ENCODE peak calls at places on chromosomes 11 and 22, in six cellular contexts. One of them, this sample, is unnamed.
A peak's percentile ranks its signal among the peaks of the same experiment; 100 is the strongest.

GRCh38 chr11:2328656-2329354 is 27.0 kb downstream of the TSPAN32 start:
- DNase-seq in iris pigment epithelial cell: no peak
- DNase-seq in activated CD4-positive, alpha-beta T cell treated with anti-CD3 and anti-CD28 coated beads, Interleukin-2, amount 50 U/mL, for 1 hour: no peak
- DNase-seq in T-helper 9 cell: no peak
- DNase-seq in T-helper 2 cell: no peak
- DNase-seq in fibroblast of the aortic adventitia: no peak
- DNase-seq in this sample: no peak

GRCh38 chr22:45207981-45208664 is 32.6 kb downstream of the KIAA0930 start:
- DNase-seq in T-helper 9 cell: no peak
- DNase-seq in iris pigment epithelial cell: peak; percentile 76
- DNase-seq in fibroblast of the aortic adventitia: peak; percentile 57
- DNase-seq in activated CD4-positive, alpha-beta T cell treated with anti-CD3 and anti-CD28 coated beads, Interleukin-2, amount 50 U/mL, for 1 hour: no peak
- DNase-seq in T-helper 2 cell: no peak
- DNase-seq in this sample: no peak

GRCh38 chr11:117481036-117481435 is 153.4 kb downstream of the CEP164 start:
- DNase-seq in fibroblast of the aortic adventitia: no peak
- DNase-seq in T-helper 9 cell: no peak
- DNase-seq in T-helper 2 cell: no peak
- DNase-seq in activated CD4-positive, alpha-beta T cell treated with anti-CD3 and anti-CD28 coated beads, Interleukin-2, amount 50 U/mL, for 1 hour: no peak
- DNase-seq in iris pigment epithelial cell: no peak
- DNase-seq in this sample: no peak

GRCh38 chr11:85823816-85824215 is 12.9 kb upstream of the SYTL2 start:
- DNase-seq in fibroblast of the aortic adventitia: no peak
- DNase-seq in iris pigment epithelial cell: no peak
- DNase-seq in activated CD4-positive, alpha-beta T cell treated with anti-CD3 and anti-CD28 coated beads, Interleukin-2, amount 50 U/mL, for 1 hour: peak; percentile 58
- DNase-seq in T-helper 2 cell: peak; percentile 94
- DNase-seq in T-helper 9 cell: peak; percentile 57
- DNase-seq in this sample: no peak

GRCh38 chr22:20065896-20066616 is 14.0 kb upstream of the DGCR8 start:
- DNase-seq in T-helper 9 cell: no peak
- DNase-seq in activated CD4-positive, alpha-beta T cell treated with anti-CD3 and anti-CD28 coated beads, Interleukin-2, amount 50 U/mL, for 1 hour: no peak
- DNase-seq in T-helper 2 cell: no peak
- DNase-seq in fibroblast of the aortic adventitia: no peak
- DNase-seq in iris pigment epithelial cell: no peak
- DNase-seq in this sample: no peak

GRCh38 chr11:94654201-94654600 is 87.0 kb downstream of the PIWIL4 start:
- DNase-seq in T-helper 9 cell: no peak
- DNase-seq in iris pigment epithelial cell: no peak
- DNase-seq in activated CD4-positive, alpha-beta T cell treated with anti-CD3 and anti-CD28 coated beads, Interleukin-2, amount 50 U/mL, for 1 hour: no peak
- DNase-seq in fibroblast of the aortic adventitia: no peak
- DNase-seq in T-helper 2 cell: no peak
- DNase-seq in this sample: no peak

GRCh38 chr11:15166204-15166603 is 51.5 kb downstream of the INSC start:
- DNase-seq in activated CD4-positive, alpha-beta T cell treated with anti-CD3 and anti-CD28 coated beads, Interleukin-2, amount 50 U/mL, for 1 hour: no peak
- DNase-seq in iris pigment epithelial cell: no peak
- DNase-seq in fibroblast of the aortic adventitia: peak; percentile 16
- DNase-seq in T-helper 9 cell: no peak
- DNase-seq in T-helper 2 cell: no peak
- DNase-seq in this sample: no peak

GRCh38 chr22:43474161-43475101 is 62.6 kb downstream of the MPPED1 start:
- DNase-seq in activated CD4-positive, alpha-beta T cell treated with anti-CD3 and anti-CD28 coated beads, Interleukin-2, amount 50 U/mL, for 1 hour: no peak
- DNase-seq in iris pigment epithelial cell: no peak
- DNase-seq in T-helper 2 cell: no peak
- DNase-seq in fibroblast of the aortic adventitia: no peak
- DNase-seq in T-helper 9 cell: no peak
- DNase-seq in this sample: no peak

GRCh38 chr22:29043906-29044575 is 17.6 kb downstream of the C22orf31 start:
- DNase-seq in fibroblast of the aortic adventitia: peak; percentile 61
- DNase-seq in activated CD4-positive, alpha-beta T cell treated with anti-CD3 and anti-CD28 coated beads, Interleukin-2, amount 50 U/mL, for 1 hour: no peak
- DNase-seq in iris pigment epithelial cell: peak; percentile 69
- DNase-seq in T-helper 9 cell: no peak
- DNase-seq in T-helper 2 cell: no peak
- DNase-seq in this sample: no peak

GRCh38 chr11:7671807-7672206 is 1.5 kb downstream of the CYB5R2 start:
- DNase-seq in iris pigment epithelial cell: no peak
- DNase-seq in activated CD4-positive, alpha-beta T cell treated with anti-CD3 and anti-CD28 coated beads, Interleukin-2, amount 50 U/mL, for 1 hour: no peak
- DNase-seq in T-helper 2 cell: no peak
- DNase-seq in fibroblast of the aortic adventitia: no peak
- DNase-seq in T-helper 9 cell: no peak
- DNase-seq in this sample: no peak

GRCh38 chr22:23157560-23158515 is 12.6 kb downstream of the RAB36 start:
- DNase-seq in fibroblast of the aortic adventitia: no peak
- DNase-seq in iris pigment epithelial cell: no peak
- DNase-seq in activated CD4-positive, alpha-beta T cell treated with anti-CD3 and anti-CD28 coated beads, Interleukin-2, amount 50 U/mL, for 1 hour: no peak
- DNase-seq in T-helper 2 cell: no peak
- DNase-seq in T-helper 9 cell: no peak
- DNase-seq in this sample: no peak

GRCh38 chr11:108019870-108020540 is 11.3 kb downstream of the CUL5 start:
- DNase-seq in activated CD4-positive, alpha-beta T cell treated with anti-CD3 and anti-CD28 coated beads, Interleukin-2, amount 50 U/mL, for 1 hour: no peak
- DNase-seq in iris pigment epithelial cell: peak; percentile 83
- DNase-seq in fibroblast of the aortic adventitia: peak; percentile 15
- DNase-seq in T-helper 2 cell: no peak
- DNase-seq in T-helper 9 cell: no peak
- DNase-seq in this sample: no peak

GRCh38 chr11:67372993-67373915 is at the start of gene CLCF1:
- DNase-seq in iris pigment epithelial cell: peak; percentile 87
- DNase-seq in T-helper 2 cell: peak; percentile 84
- DNase-seq in T-helper 9 cell: peak; percentile 82
- DNase-seq in activated CD4-positive, alpha-beta T cell treated with anti-CD3 and anti-CD28 coated beads, Interleukin-2, amount 50 U/mL, for 1 hour: peak; percentile 79
- DNase-seq in fibroblast of the aortic adventitia: peak; percentile 90
- DNase-seq in this sample: no peak

GRCh38 chr11:113470233-113470632 is 5.0 kb downstream of the DRD2 start:
- DNase-seq in T-helper 2 cell: no peak
- DNase-seq in activated CD4-positive, alpha-beta T cell treated with anti-CD3 and anti-CD28 coated beads, Interleukin-2, amount 50 U/mL, for 1 hour: no peak
- DNase-seq in T-helper 9 cell: no peak
- DNase-seq in iris pigment epithelial cell: no peak
- DNase-seq in fibroblast of the aortic adventitia: no peak
- DNase-seq in this sample: no peak

GRCh38 chr11:81570669-81571068 is 1163.0 kb downstream of the FAM181B start:
- DNase-seq in iris pigment epithelial cell: no peak
- DNase-seq in T-helper 2 cell: no peak
- DNase-seq in fibroblast of the aortic adventitia: no peak
- DNase-seq in activated CD4-positive, alpha-beta T cell treated with anti-CD3 and anti-CD28 coated beads, Interleukin-2, amount 50 U/mL, for 1 hour: no peak
- DNase-seq in T-helper 9 cell: no peak
- DNase-seq in this sample: no peak

GRCh38 chr22:43152001-43152354 is 619 bp downstream of the TSPO start:
- DNase-seq in fibroblast of the aortic adventitia: no peak
- DNase-seq in activated CD4-positive, alpha-beta T cell treated with anti-CD3 and anti-CD28 coated beads, Interleukin-2, amount 50 U/mL, for 1 hour: no peak
- DNase-seq in T-helper 2 cell: no peak
- DNase-seq in iris pigment epithelial cell: no peak
- DNase-seq in T-helper 9 cell: no peak
- DNase-seq in this sample: no peak

GRCh38 chr11:117090111-117090706 is 8.0 kb downstream of the SIK3 start:
- DNase-seq in iris pigment epithelial cell: no peak
- DNase-seq in T-helper 9 cell: no peak
- DNase-seq in activated CD4-positive, alpha-beta T cell treated with anti-CD3 and anti-CD28 coated beads, Interleukin-2, amount 50 U/mL, for 1 hour: no peak
- DNase-seq in T-helper 2 cell: no peak
- DNase-seq in fibroblast of the aortic adventitia: no peak
- DNase-seq in this sample: no peak

GRCh38 chr11:34977039-34977906 is 60.9 kb downstream of the PDHX start:
- DNase-seq in activated CD4-positive, alpha-beta T cell treated with anti-CD3 and anti-CD28 coated beads, Interleukin-2, amount 50 U/mL, for 1 hour: no peak
- DNase-seq in fibroblast of the aortic adventitia: peak; percentile 80
- DNase-seq in iris pigment epithelial cell: peak; percentile 86
- DNase-seq in T-helper 9 cell: no peak
- DNase-seq in T-helper 2 cell: no peak
- DNase-seq in this sample: no peak

GRCh38 chr22:20440637-20441591 is 3.3 kb upstream of the SCARF2 start:
- DNase-seq in activated CD4-positive, alpha-beta T cell treated with anti-CD3 and anti-CD28 coated beads, Interleukin-2, amount 50 U/mL, for 1 hour: no peak
- DNase-seq in fibroblast of the aortic adventitia: no peak
- DNase-seq in T-helper 9 cell: no peak
- DNase-seq in T-helper 2 cell: no peak
- DNase-seq in iris pigment epithelial cell: no peak
- DNase-seq in this sample: no peak

GRCh38 chr22:43197271-43197941 is 10.5 kb upstream of the TTLL12 start:
- DNase-seq in T-helper 2 cell: no peak
- DNase-seq in iris pigment epithelial cell: no peak
- DNase-seq in activated CD4-positive, alpha-beta T cell treated with anti-CD3 and anti-CD28 coated beads, Interleukin-2, amount 50 U/mL, for 1 hour: no peak
- DNase-seq in fibroblast of the aortic adventitia: no peak
- DNase-seq in T-helper 9 cell: no peak
- DNase-seq in this sample: no peak

GRCh38 chr22:47148956-47149748 is 386.7 kb downstream of the TBC1D22A start:
- DNase-seq in fibroblast of the aortic adventitia: no peak
- DNase-seq in T-helper 2 cell: no peak
- DNase-seq in T-helper 9 cell: no peak
- DNase-seq in activated CD4-positive, alpha-beta T cell treated with anti-CD3 and anti-CD28 coated beads, Interleukin-2, amount 50 U/mL, for 1 hour: no peak
- DNase-seq in iris pigment epithelial cell: no peak
- DNase-seq in this sample: no peak

GRCh38 chr11:114848027-114848426 is 169.7 kb downstream of the NXPE2 start:
- DNase-seq in iris pigment epithelial cell: no peak
- DNase-seq in fibroblast of the aortic adventitia: no peak
- DNase-seq in activated CD4-positive, alpha-beta T cell treated with anti-CD3 and anti-CD28 coated beads, Interleukin-2, amount 50 U/mL, for 1 hour: no peak
- DNase-seq in T-helper 2 cell: no peak
- DNase-seq in T-helper 9 cell: no peak
- DNase-seq in this sample: no peak

GRCh38 chr22:50018608-50019291 is 6.2 kb upstream of the IL17REL start:
- DNase-seq in fibroblast of the aortic adventitia: no peak
- DNase-seq in T-helper 9 cell: no peak
- DNase-seq in T-helper 2 cell: peak; percentile 73
- DNase-seq in activated CD4-positive, alpha-beta T cell treated with anti-CD3 and anti-CD28 coated beads, Interleukin-2, amount 50 U/mL, for 1 hour: no peak
- DNase-seq in iris pigment epithelial cell: no peak
- DNase-seq in this sample: no peak

GRCh38 chr11:70128435-70128906 is 50.4 kb downstream of the ANO1 start:
- DNase-seq in iris pigment epithelial cell: peak; percentile 23
- DNase-seq in activated CD4-positive, alpha-beta T cell treated with anti-CD3 and anti-CD28 coated beads, Interleukin-2, amount 50 U/mL, for 1 hour: no peak
- DNase-seq in fibroblast of the aortic adventitia: no peak
- DNase-seq in T-helper 2 cell: no peak
- DNase-seq in T-helper 9 cell: no peak
- DNase-seq in this sample: peak; percentile 39

GRCh38 chr11:88288560-88288959 is 49.0 kb downstream of the CTSC start:
- DNase-seq in T-helper 9 cell: no peak
- DNase-seq in fibroblast of the aortic adventitia: no peak
- DNase-seq in iris pigment epithelial cell: no peak
- DNase-seq in activated CD4-positive, alpha-beta T cell treated with anti-CD3 and anti-CD28 coated beads, Interleukin-2, amount 50 U/mL, for 1 hour: no peak
- DNase-seq in T-helper 2 cell: no peak
- DNase-seq in this sample: no peak

GRCh38 chr22:26079009-26079408 is 90.3 kb upstream of the SEZ6L start:
- DNase-seq in iris pigment epithelial cell: peak; percentile 3
- DNase-seq in fibroblast of the aortic adventitia: no peak
- DNase-seq in activated CD4-positive, alpha-beta T cell treated with anti-CD3 and anti-CD28 coated beads, Interleukin-2, amount 50 U/mL, for 1 hour: no peak
- DNase-seq in T-helper 9 cell: no peak
- DNase-seq in T-helper 2 cell: no peak
- DNase-seq in this sample: no peak

GRCh38 chr22:24883426-24883825 is 63.1 kb downstream of the LHFPL7 start:
- DNase-seq in fibroblast of the aortic adventitia: no peak
- DNase-seq in activated CD4-positive, alpha-beta T cell treated with anti-CD3 and anti-CD28 coated beads, Interleukin-2, amount 50 U/mL, for 1 hour: no peak
- DNase-seq in T-helper 9 cell: no peak
- DNase-seq in T-helper 2 cell: no peak
- DNase-seq in iris pigment epithelial cell: no peak
- DNase-seq in this sample: no peak

GRCh38 chr22:41517172-41518047 is 26.9 kb downstream of the POLR3H start:
- DNase-seq in activated CD4-positive, alpha-beta T cell treated with anti-CD3 and anti-CD28 coated beads, Interleukin-2, amount 50 U/mL, for 1 hour: peak; percentile 30
- DNase-seq in fibroblast of the aortic adventitia: peak; percentile 71
- DNase-seq in T-helper 9 cell: peak; percentile 31
- DNase-seq in iris pigment epithelial cell: peak; percentile 39
- DNase-seq in T-helper 2 cell: no peak
- DNase-seq in this sample: peak; percentile 34

GRCh38 chr22:44037519-44038370 is 13.6 kb downstream of the PARVB start:
- DNase-seq in iris pigment epithelial cell: peak; percentile 95
- DNase-seq in T-helper 2 cell: no peak
- DNase-seq in activated CD4-positive, alpha-beta T cell treated with anti-CD3 and anti-CD28 coated beads, Interleukin-2, amount 50 U/mL, for 1 hour: no peak
- DNase-seq in fibroblast of the aortic adventitia: peak; percentile 92
- DNase-seq in T-helper 9 cell: no peak
- DNase-seq in this sample: no peak

GRCh38 chr11:91591021-91591420 is 633.6 kb upstream of the FAT3 start:
- DNase-seq in fibroblast of the aortic adventitia: no peak
- DNase-seq in T-helper 2 cell: no peak
- DNase-seq in iris pigment epithelial cell: no peak
- DNase-seq in T-helper 9 cell: no peak
- DNase-seq in activated CD4-positive, alpha-beta T cell treated with anti-CD3 and anti-CD28 coated beads, Interleukin-2, amount 50 U/mL, for 1 hour: no peak
- DNase-seq in this sample: no peak

GRCh38 chr22:24968066-24968561 is 15.6 kb downstream of the KIAA1671 start:
- DNase-seq in T-helper 9 cell: no peak
- DNase-seq in fibroblast of the aortic adventitia: peak; percentile 51
- DNase-seq in T-helper 2 cell: no peak
- DNase-seq in activated CD4-positive, alpha-beta T cell treated with anti-CD3 and anti-CD28 coated beads, Interleukin-2, amount 50 U/mL, for 1 hour: no peak
- DNase-seq in iris pigment epithelial cell: no peak
- DNase-seq in this sample: no peak

GRCh38 chr22:23754220-23754919 is at the start of gene VPREB3:
- DNase-seq in T-helper 2 cell: no peak
- DNase-seq in fibroblast of the aortic adventitia: no peak
- DNase-seq in T-helper 9 cell: no peak
- DNase-seq in activated CD4-positive, alpha-beta T cell treated with anti-CD3 and anti-CD28 coated beads, Interleukin-2, amount 50 U/mL, for 1 hour: no peak
- DNase-seq in iris pigment epithelial cell: no peak
- DNase-seq in this sample: no peak

GRCh38 chr11:126739499-126740145 is 260.9 kb downstream of the KIRREL3 start:
- DNase-seq in iris pigment epithelial cell: no peak
- DNase-seq in T-helper 9 cell: no peak
- DNase-seq in T-helper 2 cell: no peak
- DNase-seq in activated CD4-positive, alpha-beta T cell treated with anti-CD3 and anti-CD28 coated beads, Interleukin-2, amount 50 U/mL, for 1 hour: no peak
- DNase-seq in fibroblast of the aortic adventitia: peak; percentile 23
- DNase-seq in this sample: no peak

GRCh38 chr11:46296520-46297448 is 19.3 kb downstream of the CREB3L1 start:
- DNase-seq in activated CD4-positive, alpha-beta T cell treated with anti-CD3 and anti-CD28 coated beads, Interleukin-2, amount 50 U/mL, for 1 hour: no peak
- DNase-seq in fibroblast of the aortic adventitia: peak; percentile 97
- DNase-seq in iris pigment epithelial cell: peak; percentile 96
- DNase-seq in T-helper 2 cell: no peak
- DNase-seq in T-helper 9 cell: no peak
- DNase-seq in this sample: no peak

GRCh38 chr22:38481871-38482332 is 14.0 kb downstream of the KDELR3 start:
- DNase-seq in T-helper 9 cell: no peak
- DNase-seq in activated CD4-positive, alpha-beta T cell treated with anti-CD3 and anti-CD28 coated beads, Interleukin-2, amount 50 U/mL, for 1 hour: no peak
- DNase-seq in T-helper 2 cell: no peak
- DNase-seq in iris pigment epithelial cell: no peak
- DNase-seq in fibroblast of the aortic adventitia: no peak
- DNase-seq in this sample: no peak

GRCh38 chr11:60633645-60634044 is 65.8 kb upstream of the MS4A8 start:
- DNase-seq in activated CD4-positive, alpha-beta T cell treated with anti-CD3 and anti-CD28 coated beads, Interleukin-2, amount 50 U/mL, for 1 hour: no peak
- DNase-seq in T-helper 9 cell: no peak
- DNase-seq in fibroblast of the aortic adventitia: no peak
- DNase-seq in T-helper 2 cell: no peak
- DNase-seq in iris pigment epithelial cell: no peak
- DNase-seq in this sample: no peak

GRCh38 chr22:49993649-49994360 is 18.8 kb downstream of the IL17REL start:
- DNase-seq in fibroblast of the aortic adventitia: no peak
- DNase-seq in T-helper 9 cell: no peak
- DNase-seq in iris pigment epithelial cell: no peak
- DNase-seq in T-helper 2 cell: no peak
- DNase-seq in activated CD4-positive, alpha-beta T cell treated with anti-CD3 and anti-CD28 coated beads, Interleukin-2, amount 50 U/mL, for 1 hour: no peak
- DNase-seq in this sample: no peak

This sample was measured in thoracic aorta.